ENCODE peak calls at places on chromosomes 12 and 14, in nine cellular contexts. G, T, E, V, B, J, Y, W and I are unnamed samples.

GRCh38 chr12:53232641-53233538 is 881 bp upstream of the RARG start:
- DNase-seq in V (peak), J (peak), B (peak), G (peak), E (no peak), Y (no peak), W (peak), T (peak), I (peak)

GRCh38 chr14:100066984-100067383 is 1.8 kb downstream of the EVL start:
- DNase-seq in W (no peak), Y (no peak), B (no peak), J (no peak), G (no peak), E (no peak), V (no peak), T (no peak), I (no peak)

GRCh38 chr12:55829967-55830600 is 697 bp upstream of the DNAJC14 start:
- DNase-seq in Y (peak), T (peak), G (peak), E (peak), B (peak), V (peak), J (peak), W (no peak), I (no peak)

GRCh38 chr14:65704850-65705249 is 292.3 kb downstream of the FUT8 start:
- DNase-seq in V (no peak), Y (no peak), G (no peak), W (peak), J (no peak), B (no peak), E (no peak), T (no peak), I (no peak)

GRCh38 chr14:97458302-97459137 is 661.3 kb downstream of the VRK1 start:
- DNase-seq in T (peak), V (no peak), G (no peak), W (no peak), J (no peak), Y (peak), B (peak), E (no peak), I (peak)

GRCh38 chr14:71264260-71264659 is 357.0 kb downstream of the PCNX1 start:
- DNase-seq in Y (no peak), B (no peak), J (no peak), V (no peak), W (no peak), E (no peak), T (no peak), G (no peak), I (no peak)

GRCh38 chr14:26394114-26394855 is 203.5 kb downstream of the NOVA1 start:
- DNase-seq in J (no peak), T (no peak), W (peak), B (no peak), G (no peak), V (peak), E (no peak), Y (no peak), I (no peak)

GRCh38 chr14:99531221-99532096 is 50.2 kb downstream of the CCNK start:
- DNase-seq in W (peak), B (no peak), J (no peak), V (no peak), T (no peak), E (no peak), Y (no peak), G (no peak), I (no peak)

GRCh38 chr12:107200394-107200793 is 107.0 kb upstream of the CRY1 start:
- DNase-seq in J (no peak), E (no peak), B (no peak), W (peak), Y (no peak), T (no peak), V (no peak), G (no peak), I (no peak)

GRCh38 chr14:92531151-92531873 is 17.7 kb downstream of the RIN3 start:
- DNase-seq in B (no peak), G (no peak), Y (peak), E (no peak), J (no peak), V (no peak), T (no peak), W (no peak), I (no peak)

GRCh38 chr12:109544955-109545531 is 28.3 kb downstream of the MMAB start:
- DNase-seq in B (no peak), W (peak), G (no peak), J (no peak), E (no peak), T (no peak), V (no peak), Y (no peak), I (peak)

GRCh38 chr12:112294793-112295192 is 87.4 kb downstream of the HECTD4 start:
- DNase-seq in B (no peak), J (no peak), Y (no peak), G (no peak), E (no peak), W (peak), V (no peak), T (no peak), I (no peak)

GRCh38 chr12:32155041-32155440 is 48.4 kb downstream of the BICD1 start:
- DNase-seq in B (no peak), G (no peak), W (no peak), E (no peak), J (no peak), V (no peak), T (no peak), Y (no peak), I (no peak)

GRCh38 chr12:11958216-11959091 is 112.3 kb upstream of the BCL2L14 start:
- DNase-seq in T (no peak), J (no peak), V (no peak), B (peak), Y (no peak), G (no peak), W (peak), E (no peak), I (peak)

GRCh38 chr12:104761091-104761490 is 197.0 kb downstream of the SLC41A2 start:
- DNase-seq in J (no peak), Y (no peak), B (no peak), W (no peak), T (no peak), V (no peak), G (no peak), E (no peak), I (no peak)

GRCh38 chr12:30989754-30990153 is 63.2 kb downstream of the TSPAN11 start:
- DNase-seq in J (no peak), W (peak), V (peak), E (peak), G (no peak), B (no peak), T (peak), Y (no peak), I (no peak)